ENCODE peak calls at places on chromosomes 16 and 17, in five cellular contexts. P is stimulated activated CD4-positive, alpha-beta T cell treated with anti-CD3 and anti-CD28 coated beads, Interleukin-2, amount 100 ng/mL, for 48 hours; I is left colon; V is progenitor cell of endocrine pancreas; S is fibroblast of gingiva. C is an unnamed sample.

GRCh38 chr17:73519011-73519410 is 125.2 kb downstream of the SDK2 start:
- DNase-seq in S (no peak), P (no peak), V (no peak), I (no peak), C (no peak)

GRCh38 chr16:489606-490005 is 37.9 kb upstream of the CAPN15 start:
- DNase-seq in I (no peak), S (no peak), V (no peak), P (no peak), C (no peak)

GRCh38 chr17:82070611-82071010 is 5.0 kb upstream of the DUS1L start:
- DNase-seq in S (no peak), P (no peak), V (no peak), I (no peak), C (no peak)

GRCh38 chr16:24729967-24730815 is 740 bp downstream of the TNRC6A start:
- DNase-seq in I (peak), S (no peak), V (no peak), P (peak), C (peak)

GRCh38 chr17:10328971-10329923 is 43.6 kb downstream of the MYH13 start:
- DNase-seq in P (no peak), S (no peak), I (no peak), V (no peak), C (no peak)

GRCh38 chr16:66273644-66274334 is 92.7 kb upstream of the CDH5 start:
- DNase-seq in V (no peak), S (peak), P (no peak), I (no peak), C (peak)

GRCh38 chr16:58563235-58563634 is 47.9 kb downstream of the SETD6 start:
- DNase-seq in P (no peak), S (peak), V (no peak), I (no peak), C (no peak)

GRCh38 chr17:73011016-73011486 is 81.4 kb downstream of the SLC39A11 start:
- DNase-seq in V (no peak), S (no peak), P (no peak), I (peak), C (no peak)

GRCh38 chr16:31029272-31029671 is 4.1 kb upstream of the STX4 start:
- DNase-seq in S (no peak), V (no peak), P (no peak), I (no peak), C (no peak)

GRCh38 chr17:4497101-4497824 is 1.4 kb upstream of the SPNS2 start:
- DNase-seq in S (no peak), P (no peak), V (no peak), I (no peak), C (no peak)

GRCh38 chr17:3020381-3020780 is 43.0 kb downstream of the OR1D5 start:
- DNase-seq in P (no peak), V (no peak), S (no peak), I (no peak), C (no peak)

GRCh38 chr17:4833178-4833940 is at the start of gene MINK1:
- DNase-seq in V (peak), P (peak), I (peak), S (peak), C (peak)

GRCh38 chr17:80290199-80290598 is 29.5 kb downstream of the RNF213 start:
- DNase-seq in S (no peak), V (no peak), P (no peak), I (no peak), C (no peak)